ENCODE peak calls at places on chromosomes 1 and 21, in seven cellular contexts. E is cardiac fibroblast, Q is omental fat pad, B is left ventricle myocardium inferior, D is B cell, Y is HFFc6, P is lung. H is an unnamed sample.

GRCh38 chr1:48920741-48921330 is 144.1 kb upstream of the BEND5 start:
- DNase-seq in P (no peak), E (no peak), Q (no peak), B (no peak), D (no peak), Y (no peak), H (no peak)

GRCh38 chr21:45981641-45982255 is at the start of gene COL6A1:
- DNase-seq in Q (no peak), B (peak; percentile 78), Y (peak; percentile 68), P (no peak), D (peak; percentile 74), E (peak; percentile 74), H (no peak)

GRCh38 chr21:20527691-20528090 is 470.5 kb upstream of the NCAM2 start:
- DNase-seq in E (no peak), D (no peak), P (no peak), B (no peak), Y (no peak), Q (no peak), H (no peak)

GRCh38 chr1:228927947-228928898 is 192.9 kb downstream of the RHOU start:
- DNase-seq in Y (no peak), E (no peak), P (no peak), D (no peak), Q (no peak), B (no peak), H (no peak)

GRCh38 chr1:157482174-157482573 is 70.1 kb downstream of the FCRL5 start:
- DNase-seq in D (no peak), B (no peak), Y (no peak), Q (no peak), E (no peak), P (no peak), H (no peak)

GRCh38 chr1:67307251-67308060 is at the start of gene IL12RB2:
- DNase-seq in Q (no peak), E (peak; percentile 4), Y (no peak), P (no peak), D (peak; percentile 50), B (peak; percentile 20), H (no peak)

GRCh38 chr1:29674625-29675326 is 438.5 kb downstream of the PTPRU start:
- DNase-seq in B (no peak), D (no peak), P (peak; percentile 15), Q (no peak), E (no peak), Y (no peak), H (no peak)

GRCh38 chr1:1960480-1961196 is 41.6 kb upstream of the TMEM52 start:
- DNase-seq in D (no peak), B (no peak), P (no peak), Q (no peak), Y (no peak), E (peak; percentile 85), H (no peak)

GRCh38 chr21:41428311-41428710 is 2.3 kb downstream of the MX1 start:
- DNase-seq in Q (no peak), Y (no peak), B (no peak), D (no peak), P (no peak), E (no peak), H (no peak)

GRCh38 chr21:43824250-43824882 is 35.0 kb downstream of the RRP1 start:
- DNase-seq in P (no peak), Y (peak; percentile 61), D (no peak), E (peak; percentile 58), B (no peak), Q (no peak), H (peak; percentile 32)

GRCh38 chr1:156439771-156440183 is 60.8 kb downstream of the MEF2D start:
- DNase-seq in D (no peak), Q (no peak), B (no peak), P (no peak), Y (no peak), E (no peak), H (no peak)

GRCh38 chr1:156440689-156441437 is 59.7 kb downstream of the MEF2D start:
- DNase-seq in P (no peak), D (no peak), B (no peak), Q (no peak), E (no peak), Y (no peak), H (no peak)

GRCh38 chr1:156445789-156446263 is 54.7 kb downstream of the MEF2D start:
- DNase-seq in P (peak; percentile 83), Q (peak; percentile 82), E (peak; percentile 88), D (peak; percentile 67), B (peak; percentile 75), Y (peak; percentile 78), H (peak; percentile 69)

GRCh38 chr1:156448134-156448967 is 52.2 kb downstream of the MEF2D start:
- DNase-seq in P (no peak), D (no peak), B (no peak), Q (no peak), E (no peak), Y (no peak), H (no peak)

DNA sequence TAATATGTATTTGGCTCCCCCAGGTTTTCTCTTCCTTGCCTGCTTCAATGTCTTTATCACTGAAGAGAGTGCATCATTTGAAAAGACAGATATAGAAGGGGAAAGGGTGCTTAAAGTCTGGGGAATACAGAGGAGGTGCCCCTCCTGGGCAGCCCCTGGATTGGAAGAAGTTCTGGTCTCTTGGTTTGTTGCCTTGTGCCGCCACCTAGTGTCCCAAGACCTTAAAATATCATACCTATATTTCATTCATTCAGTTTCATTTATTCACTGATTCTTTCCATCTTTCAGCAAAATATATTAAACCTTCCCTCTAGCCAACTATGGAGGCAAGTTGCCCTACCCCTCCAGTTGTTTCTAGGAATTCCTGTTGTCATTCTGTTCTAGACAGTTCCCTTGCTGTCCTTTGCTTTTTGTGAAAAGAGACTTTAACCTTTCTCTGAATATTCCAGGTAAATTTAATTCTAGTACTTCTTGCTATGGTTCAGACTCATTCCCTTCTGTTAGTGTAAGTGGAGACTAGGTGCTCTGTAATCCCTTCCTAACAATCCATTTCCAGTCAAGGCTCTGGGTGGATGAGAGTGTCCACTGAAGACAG is 56.1 kb downstream of the MEF2D start:
- DNase-seq in B (no peak), Q (no peak), E (peak; percentile 48), Y (no peak), P (no peak), D (no peak), H (peak; percentile 24)
- TF ChIP-seq CTCF in B (peak; percentile 41), Q (no peak), E (peak; percentile 36), Y (peak; percentile 77), P (no peak), D (peak; percentile 64), H (peak; percentile 56)

DNA sequence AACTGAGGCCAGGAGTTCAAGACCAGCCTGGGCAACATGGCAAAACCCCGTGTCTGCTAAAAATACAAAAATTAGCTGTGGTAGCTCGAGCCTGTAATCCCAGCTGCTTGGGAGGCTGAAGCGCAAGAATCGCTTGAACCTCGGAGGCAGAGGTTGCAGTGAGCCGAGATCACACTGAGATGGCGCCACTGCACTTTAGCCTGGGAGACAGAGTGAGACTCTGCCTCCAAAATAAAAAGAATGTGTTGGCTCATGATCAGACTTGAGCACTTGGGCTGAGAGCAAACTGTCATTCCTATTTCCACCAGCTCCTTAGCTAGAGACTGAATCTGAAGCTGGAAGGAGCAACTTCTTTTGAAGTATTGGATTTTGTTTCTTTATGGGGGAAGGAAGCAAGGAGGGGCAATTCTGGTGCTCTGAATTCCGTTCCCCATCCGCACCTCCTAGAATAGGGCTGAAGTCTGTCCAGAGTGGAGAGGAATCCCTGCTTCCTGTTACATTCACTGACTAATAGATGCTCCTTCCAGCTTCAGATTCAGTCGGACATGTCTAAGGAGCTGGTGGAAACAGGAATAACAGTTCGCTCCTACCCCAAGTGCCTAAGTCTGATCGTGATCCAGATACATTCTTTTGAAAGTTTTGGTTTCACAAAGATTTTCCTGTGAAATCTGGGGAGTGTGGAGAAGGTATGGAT is 3.8 kb downstream of the ZNF672 start:
- DNase-seq in B (no peak), P (no peak), D (no peak), Y (peak; percentile 48), E (peak; percentile 77), Q (peak; percentile 0), H (peak; percentile 58)
- TF ChIP-seq CTCF in B (peak; percentile 65), P (peak; percentile 36), D (peak; percentile 58), Y (peak; percentile 70), E (peak; percentile 62), Q (no peak), H (peak; percentile 66)

GRCh38 chr1:16975838-16976237 is 4.6 kb downstream of the MFAP2 start:
- DNase-seq in E (no peak), P (no peak), D (no peak), Q (no peak), B (no peak), Y (no peak), H (no peak)

GRCh38 chr1:16976966-16977365 is 3.5 kb downstream of the MFAP2 start:
- DNase-seq in B (no peak), Q (no peak), E (no peak), P (no peak), Y (no peak), D (no peak), H (no peak)

GRCh38 chr1:16978139-16978538 is 2.3 kb downstream of the MFAP2 start:
- DNase-seq in Q (no peak), B (no peak), D (no peak), P (no peak), Y (no peak), E (no peak), H (no peak)

GRCh38 chr1:16978589-16979474 is 1.6 kb downstream of the MFAP2 start:
- DNase-seq in E (peak; percentile 84), D (no peak), Q (no peak), B (peak; percentile 49), Y (peak; percentile 81), P (no peak), H (peak; percentile 54)

DNA sequence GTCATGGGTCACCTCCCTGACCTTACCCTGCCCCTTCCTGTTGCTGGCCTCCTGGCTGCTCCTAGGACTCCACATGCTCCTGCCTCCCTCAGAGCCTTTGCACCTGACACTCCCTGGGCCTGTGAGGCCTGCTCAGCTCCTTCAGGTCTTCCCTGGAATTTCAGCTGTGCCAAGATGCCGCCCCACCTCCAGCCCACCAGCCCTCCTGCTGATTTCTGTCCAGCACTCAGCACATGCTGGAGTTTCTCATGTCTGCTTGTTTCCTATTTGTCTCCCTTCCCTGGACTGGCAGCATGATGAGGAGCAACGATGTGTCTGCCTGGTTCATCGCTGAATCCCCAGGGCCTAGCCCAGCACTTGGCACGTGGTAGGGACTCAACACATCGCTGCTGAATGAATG is 3.0 kb downstream of the MFAP2 start:
- DNase-seq in P (no peak), E (no peak), Y (no peak), D (no peak), Q (no peak), B (no peak), H (no peak)
- TF ChIP-seq CTCF in P (no peak), E (no peak), Y (no peak), D (no peak), Q (no peak), B (no peak), H (no peak)

GRCh38 chr1:155966135-155966534 is 12.2 kb downstream of the ARHGEF2 start:
- DNase-seq in B (no peak), Q (no peak), E (no peak), D (no peak), P (no peak), Y (no peak), H (no peak)

GRCh38 chr1:155962599-155963211 is 15.6 kb downstream of the ARHGEF2 start:
- DNase-seq in P (peak; percentile 53), Q (no peak), Y (no peak), D (no peak), B (no peak), E (peak; percentile 56), H (no peak)

GRCh38 chr1:155960081-155960745 is 18.1 kb downstream of the ARHGEF2 start:
- DNase-seq in Q (no peak), Y (no peak), D (no peak), P (no peak), B (no peak), E (no peak), H (no peak)

GRCh38 chr1:155964193-155964592 is 14.2 kb downstream of the ARHGEF2 start:
- DNase-seq in D (no peak), B (no peak), Y (no peak), Q (no peak), E (no peak), P (no peak), H (no peak)

GRCh38 chr1:155961937-155962336 is 16.4 kb downstream of the ARHGEF2 start:
- DNase-seq in Q (no peak), B (peak; percentile 65), E (peak; percentile 98), P (peak; percentile 68), D (no peak), Y (peak; percentile 95), H (peak; percentile 96)
- TF ChIP-seq CTCF in Q (no peak), B (peak; percentile 45), E (peak; percentile 12), P (no peak), D (no peak), Y (peak; percentile 72), H (peak; percentile 65)

H was measured in brain microvascular endothelial cell.